ENCODE peak calls at places on chromosomes 2 and 18, in six cellular contexts. Y is SK-N-SH, S is A549, Z is K562, R is HepG2, D is H1. M is an unnamed sample.

GRCh38 chr2:238231251-238231793 is 8.5 kb downstream of the HES6 start:
- DNase-seq in R (no peak), Y (no peak), D (no peak), Z (peak; percentile 74), S (peak; percentile 38), M (no peak)

GRCh38 chr2:166521155-166521554 is 27.1 kb upstream of the SCN7A start:
- DNase-seq in Z (no peak), Y (no peak), R (no peak), D (no peak), S (no peak), M (no peak)

GRCh38 chr2:171434671-171434980 is 600 bp downstream of the DCAF17 start:
- DNase-seq in Z (no peak), S (no peak), R (peak; percentile 76), Y (no peak), D (no peak), M (no peak)

GRCh38 chr2:62150597-62151305 is 45.2 kb upstream of the B3GNT2 start:
- DNase-seq in Y (no peak), Z (no peak), R (no peak), D (no peak), S (no peak), M (no peak)

GRCh38 chr2:109451671-109452070 is 162.1 kb downstream of the SEPTIN10 start:
- DNase-seq in Z (no peak), R (no peak), S (no peak), D (no peak), Y (no peak), M (no peak)

GRCh38 chr18:26655010-26655613 is 106.8 kb upstream of the KCTD1 start:
- DNase-seq in Z (no peak), R (no peak), Y (no peak), S (peak; percentile 39), D (no peak), M (no peak)

GRCh38 chr2:42693013-42693575 is 70.8 kb downstream of the OXER1 start:
- DNase-seq in Z (peak; percentile 17), D (no peak), R (no peak), S (no peak), Y (no peak), M (no peak)

GRCh38 chr18:79680100-79680879 is 687 bp downstream of the CTDP1 start:
- DNase-seq in S (peak; percentile 16), Z (peak; percentile 47), D (no peak), Y (peak; percentile 68), R (peak; percentile 41), M (no peak)

GRCh38 chr2:16373341-16373740 is 292.3 kb downstream of the CYRIA start:
- DNase-seq in D (no peak), S (no peak), Z (no peak), R (no peak), Y (no peak), M (no peak)

DNA sequence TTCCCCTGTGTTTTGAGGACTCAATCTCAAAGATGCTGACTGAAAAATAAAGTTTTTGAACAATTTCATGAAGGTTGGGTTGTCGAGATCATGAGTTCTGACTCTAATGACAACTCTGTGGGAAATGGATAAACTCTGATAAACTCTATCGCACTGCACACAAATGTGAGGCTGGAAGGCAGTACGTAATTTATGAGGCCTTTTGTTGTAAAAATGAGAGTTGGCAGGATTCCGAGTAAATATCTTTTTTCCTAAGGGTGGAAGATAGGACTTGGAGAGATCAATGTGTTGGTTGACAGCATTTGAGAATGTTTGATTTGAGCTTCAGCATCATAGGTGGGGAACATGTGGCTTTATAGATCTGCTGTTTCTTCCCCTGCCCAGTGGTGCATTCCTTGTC is 90.4 kb downstream of the SPTBN1 start:
- DNase-seq in Y (no peak), Z (peak; percentile 23), D (no peak), S (no peak), R (no peak), M (no peak)
- H3K4me2 ChIP-seq in Y (no peak overlapping the region), Z (no peak overlapping the region), D (no peak overlapping the region), S (peak overlapping the region; percentile 77), R (peak overlapping the region; percentile 66), M (no peak overlapping the region)

DNA sequence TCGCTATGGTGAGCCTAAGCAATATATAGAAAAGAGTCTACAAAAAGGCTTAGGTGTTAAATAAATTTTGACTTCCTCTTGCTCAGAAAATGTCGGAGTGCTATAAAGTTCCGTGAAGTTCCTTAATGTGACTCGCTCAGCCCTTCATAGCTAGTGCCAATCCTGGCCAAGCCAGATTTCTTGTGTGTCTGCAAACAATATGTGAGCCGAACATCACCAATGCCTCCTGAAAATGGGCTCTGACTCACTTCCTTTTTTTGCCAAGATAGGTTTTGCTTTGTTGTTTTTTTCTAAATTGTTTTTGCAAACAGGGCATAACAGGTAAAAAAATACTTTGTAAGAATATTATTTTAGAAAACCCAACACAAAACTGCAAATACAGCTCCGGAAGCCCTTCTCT is 26.1 kb downstream of the CDC42EP3 start:
- DNase-seq in R (no peak), S (peak; percentile 30), Z (no peak), D (no peak), Y (no peak), M (no peak)
- TF ChIP-seq CHD2 in R (no peak), S (no peak), Z (no peak), D (no peak), Y (no peak), M (no peak)

DNA sequence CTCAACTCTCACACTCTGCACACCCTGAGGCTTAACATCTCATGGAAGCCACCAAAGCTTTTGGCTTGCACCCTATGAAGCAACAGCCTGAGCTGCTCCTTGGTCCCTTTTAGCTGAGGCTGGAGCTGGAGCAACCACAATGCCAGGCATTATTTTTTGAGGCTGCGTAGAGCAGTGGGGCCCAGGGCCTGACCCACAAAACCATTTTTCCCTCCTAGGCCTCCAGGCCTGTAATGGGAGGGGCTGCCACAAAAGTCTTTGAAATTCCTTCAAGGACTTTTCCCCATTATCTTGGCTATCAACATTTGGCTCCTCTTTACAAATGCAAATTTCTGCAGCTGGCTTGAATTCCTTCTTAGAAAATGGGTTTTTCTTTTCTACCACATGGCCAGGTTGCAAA is 39.8 kb downstream of the CTNNA2 start:
- DNase-seq in R (no peak), Y (no peak), D (no peak), Z (no peak), S (no peak), M (no peak)
- H3K9me3 ChIP-seq in R (peaks cover 98% of the 10 kb centered on the region), Y (no peaks in the 10 kb centered on the region), D (peaks cover 59% of the 10 kb centered on the region), Z (no peaks in the 10 kb centered on the region), S (peaks cover 51% of the 10 kb centered on the region), M (no peaks in the 10 kb centered on the region)

DNA sequence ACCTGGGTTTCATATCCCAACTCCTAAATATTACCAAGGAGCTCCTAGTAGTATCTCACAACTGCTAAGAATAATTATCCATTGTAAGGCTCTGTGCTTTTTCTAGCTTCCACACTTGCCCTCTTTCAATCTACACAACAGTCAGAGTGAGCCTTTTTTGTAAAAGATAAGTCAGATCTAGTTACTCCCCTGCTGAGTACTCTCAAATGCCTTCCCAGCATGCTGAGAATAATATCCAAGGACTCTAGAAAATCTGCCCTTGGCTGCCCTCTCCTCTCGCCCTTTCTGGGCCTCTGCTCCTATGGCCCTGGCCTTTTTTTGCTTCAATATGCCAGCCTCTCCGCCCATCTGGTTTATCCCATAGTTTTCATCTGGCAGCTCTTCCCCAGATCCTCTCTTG is 455.9 kb upstream of the UBE2E3 start:
- DNase-seq in S (no peak), Y (no peak), Z (no peak), D (no peak), R (no peak), M (no peak)
- H3K4me2 ChIP-seq in S (peak overlapping the region; percentile 57), Y (peak overlapping the region; percentile 4), Z (no peak overlapping the region), D (no peak overlapping the region), R (no peak overlapping the region), M (no peak overlapping the region)

GRCh38 chr2:113795405-113795920 is 39.0 kb upstream of the SLC35F5 start:
- DNase-seq in R (no peak), Z (no peak), Y (no peak), D (no peak), S (no peak), M (no peak)
- TF ChIP-seq CHD2 in R (no peak), Z (no peak), Y (no peak), D (no peak), S (no peak), M (no peak)

DNA sequence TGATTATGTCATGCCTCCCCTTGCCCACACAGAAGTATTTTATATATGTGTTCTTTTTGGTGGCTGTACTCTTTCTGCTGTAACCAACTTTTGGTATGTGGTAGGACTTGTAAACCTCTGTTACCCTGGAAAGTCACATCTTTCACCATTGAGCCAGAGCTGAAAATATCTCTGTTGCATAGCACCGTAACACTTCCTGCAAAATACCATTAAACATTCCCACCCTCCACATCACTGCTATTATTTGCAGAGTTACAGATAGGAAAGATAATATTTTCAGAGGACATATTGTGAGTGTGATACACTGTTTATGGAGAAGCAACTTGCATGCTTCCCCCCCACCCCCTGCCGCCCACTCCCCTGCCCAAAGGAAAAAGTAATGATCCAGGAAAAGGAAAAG is 44.8 kb downstream of the CAB39 start:
- DNase-seq in Z (no peak), R (no peak), Y (no peak), S (no peak), D (no peak), M (no peak)
- H3K9me3 ChIP-seq in Z (no peaks in the 10 kb centered on the region), R (no peaks in the 10 kb centered on the region), Y (no peaks in the 10 kb centered on the region), S (no peaks in the 10 kb centered on the region), D (no peaks in the 10 kb centered on the region), M (no peaks in the 10 kb centered on the region)

GRCh38 chr2:169776483-169776802 is 22.2 kb upstream of the SSB start:
- DNase-seq in D (no peak), R (no peak), S (no peak), Y (no peak), Z (no peak), M (no peak)

GRCh38 chr2:169778421-169778820 is 20.2 kb upstream of the SSB start:
- DNase-seq in D (no peak), Z (no peak), Y (no peak), R (peak; percentile 28), S (no peak), M (no peak)

GRCh38 chr2:169772651-169773050 is 26.0 kb upstream of the SSB start:
- DNase-seq in D (no peak), Y (no peak), Z (no peak), R (no peak), S (no peak), M (no peak)

GRCh38 chr2:169775354-169775753 is 23.3 kb upstream of the SSB start:
- DNase-seq in Z (no peak), S (no peak), R (no peak), D (no peak), Y (no peak), M (no peak)

GRCh38 chr2:169775765-169776482 is 22.7 kb upstream of the SSB start:
- DNase-seq in R (no peak), D (no peak), Z (no peak), Y (no peak), S (no peak), M (no peak)
- H3K4me2 ChIP-seq in R (no peak overlapping the region), D (no peak overlapping the region), Z (no peak overlapping the region), Y (peak overlapping the region; percentile 9), S (no peak overlapping the region), M (no peak overlapping the region)

M was measured in GM12878.